ENCODE peak calls at places on chromosomes 7 and 10, in seven cellular contexts. X, Q, K, B, Y, G and T are unnamed samples.

GRCh38 chr10:17227367-17228080 is 517 bp upstream of the VIM start:
- DNase-seq in B (no peak), G (peak), K (no peak), X (no peak), Y (no peak), Q (no peak), T (no peak)

GRCh38 chr7:45893996-45894664 is 5.8 kb downstream of the IGFBP1 start:
- DNase-seq in G (no peak), K (no peak), Q (no peak), X (no peak), B (no peak), Y (no peak), T (no peak)

GRCh38 chr10:116470768-116471415 is 43.2 kb downstream of the PNLIPRP3 start:
- DNase-seq in Q (no peak), G (peak), K (no peak), Y (no peak), B (no peak), X (peak), T (no peak)

GRCh38 chr7:108973075-108973474 is 403.4 kb downstream of the DNAJB9 start:
- DNase-seq in Y (no peak), Q (peak), G (no peak), K (no peak), B (no peak), X (no peak), T (no peak)

GRCh38 chr10:78756604-78757442 is 311.9 kb upstream of the ZMIZ1 start:
- DNase-seq in X (peak), G (peak), Q (no peak), Y (peak), B (peak), K (peak), T (peak)

GRCh38 chr7:70178787-70179186 is 580.5 kb downstream of the AUTS2 start:
- DNase-seq in Q (no peak), X (no peak), B (no peak), Y (no peak), K (no peak), G (no peak), T (no peak)

GRCh38 chr7:102988631-102989030 is 75.8 kb downstream of the LRRC17 start:
- DNase-seq in K (no peak), X (no peak), G (no peak), Q (no peak), B (no peak), Y (no peak), T (no peak)

GRCh38 chr10:44931621-44932337 is 20.6 kb downstream of the TMEM72 start:
- DNase-seq in G (no peak), Q (no peak), K (no peak), B (no peak), X (no peak), Y (no peak), T (no peak)

GRCh38 chr10:74891048-74891447 is 64.6 kb downstream of the KAT6B start:
- DNase-seq in B (no peak), K (peak), G (no peak), Y (peak), X (no peak), Q (no peak), T (no peak)

GRCh38 chr10:133464582-133465031 is 10.9 kb downstream of the SCART1 start:
- DNase-seq in B (peak), Y (no peak), Q (no peak), X (no peak), K (no peak), G (no peak), T (no peak)

GRCh38 chr10:110408203-110408871 is 89.4 kb upstream of the DUSP5 start:
- DNase-seq in Q (no peak), X (peak), B (no peak), G (no peak), Y (no peak), K (no peak), T (no peak)